ENCODE peak calls at places on chromosomes 6 and 20, in eight cellular contexts. M is GM06990, Q is adrenal gland, O is psoas muscle, I is esophagus muscularis mucosa, F is heart right ventricle, H is hepatocyte, Y is pancreas. R is an unnamed sample.

GRCh38 chr20:35697696-35698297 is 1.4 kb downstream of the NFS1 start:
- DNase-seq in Y (no peak), I (no peak), Q (peak; percentile 50), O (no peak), H (no peak), F (no peak), M (no peak), R (no peak)

GRCh38 chr20:41072099-41072798 is 43.6 kb downstream of the TOP1 start:
- DNase-seq in F (peak; percentile 18), Q (peak; percentile 71), H (peak; percentile 51), I (no peak), Y (peak; percentile 16), M (no peak), O (no peak), R (no peak)

GRCh38 chr20:40814328-40814960 is 125.4 kb upstream of the MAFB start:
- DNase-seq in F (no peak), Q (peak; percentile 27), I (no peak), Y (no peak), O (no peak), M (no peak), H (no peak), R (no peak)

GRCh38 chr20:55893031-55893430 is 112.3 kb downstream of the CBLN4 start:
- DNase-seq in F (no peak), M (no peak), H (no peak), I (no peak), O (no peak), Y (no peak), Q (no peak), R (no peak)

GRCh38 chr6:34897130-34897529 is 8.1 kb downstream of the ANKS1A start:
- DNase-seq in F (no peak), H (no peak), O (no peak), Q (no peak), I (no peak), Y (no peak), M (no peak), R (peak; percentile 52)

GRCh38 chr20:44643596-44644383 is 7.7 kb downstream of the ADA start:
- DNase-seq in Q (peak; percentile 82), F (peak; percentile 81), Y (peak; percentile 31), O (peak; percentile 82), I (no peak), H (peak; percentile 77), M (peak; percentile 37), R (no peak)

GRCh38 chr6:156809446-156810178 is 32.4 kb downstream of the ARID1B start:
- DNase-seq in I (no peak), H (no peak), O (no peak), M (no peak), F (no peak), Q (no peak), Y (no peak), R (no peak)

GRCh38 chr6:127547909-127548649 is 28.9 kb upstream of the C6orf58 start:
- DNase-seq in I (no peak), M (no peak), Q (no peak), Y (no peak), F (no peak), O (no peak), H (no peak), R (no peak)

GRCh38 chr20:61345656-61346055 is 93.6 kb downstream of the CDH4 start:
- DNase-seq in H (no peak), F (no peak), M (no peak), O (no peak), Q (no peak), I (no peak), Y (no peak), R (no peak)

GRCh38 chr6:14079971-14080370 is 37.6 kb upstream of the CD83 start:
- DNase-seq in I (no peak), Q (no peak), H (no peak), M (no peak), O (no peak), F (no peak), Y (no peak), R (no peak)

GRCh38 chr20:9829835-9830234 is 9.0 kb downstream of the PAK5 start:
- DNase-seq in O (no peak), Q (no peak), Y (no peak), I (no peak), H (peak; percentile 7), F (no peak), M (no peak), R (no peak)

GRCh38 chr20:45347936-45348809 is at the start of gene SDC4:
- DNase-seq in F (peak; percentile 61), M (peak; percentile 47), H (peak; percentile 87), Q (peak; percentile 83), O (peak; percentile 88), Y (peak; percentile 72), I (no peak), R (peak; percentile 69)

GRCh38 chr6:137767931-137768690 is 98.9 kb upstream of the TNFAIP3 start:
- DNase-seq in M (peak; percentile 44), Q (no peak), Y (no peak), O (no peak), I (peak; percentile 26), H (no peak), F (no peak), R (no peak)

GRCh38 chr6:166653639-166653941 is 26.5 kb upstream of the RPS6KA2 start:
- DNase-seq in I (no peak), F (no peak), O (no peak), Y (no peak), M (no peak), H (no peak), Q (no peak), R (no peak)

GRCh38 chr6:33895296-33895695 is 91.5 kb upstream of the MLN start:
- DNase-seq in H (no peak), I (no peak), M (no peak), O (no peak), F (no peak), Y (no peak), Q (no peak), R (no peak)

DNA sequence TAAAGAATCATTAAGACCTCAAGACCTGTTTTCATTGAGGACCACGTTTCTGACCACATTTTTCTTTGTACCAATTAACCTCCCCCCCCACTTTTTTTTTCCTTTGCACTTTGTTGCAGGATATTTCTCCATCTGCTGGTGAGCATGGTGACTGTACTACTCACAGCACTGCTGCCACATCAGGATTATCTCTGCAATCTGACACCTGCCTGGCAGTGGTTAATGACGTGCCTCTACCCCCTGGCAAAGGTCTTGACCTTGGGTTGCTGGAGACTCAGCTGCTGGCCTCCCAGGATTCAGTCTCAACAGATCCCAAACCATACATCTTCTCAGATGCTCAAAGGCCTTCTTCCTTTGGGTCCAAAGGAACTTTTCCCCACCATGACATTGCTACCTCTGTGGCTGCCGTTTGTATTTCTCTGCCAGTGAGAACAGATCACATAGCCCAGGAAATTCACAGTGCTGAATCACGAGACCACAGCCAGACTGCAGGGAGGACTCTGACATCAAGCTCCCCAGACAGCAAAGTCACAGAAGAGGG is 46.6 kb upstream of the EDN3 start:
- DNase-seq in M (no peak), I (no peak), F (no peak), O (no peak), Y (no peak), H (no peak), Q (no peak), R (no peak)
- H3K27me3 ChIP-seq in M (no peaks in the 10 kb centered on the region), I (peaks cover 5% of the 10 kb centered on the region), F (peaks cover 7% of the 10 kb centered on the region), O (peaks cover 4% of the 10 kb centered on the region), Y (no peaks in the 10 kb centered on the region), H (peaks cover 15% of the 10 kb centered on the region), Q (peaks cover 12% of the 10 kb centered on the region), R (no peaks in the 10 kb centered on the region)

GRCh38 chr6:27281105-27281539 is 31.0 kb downstream of the POM121L2 start:
- DNase-seq in M (no peak), Y (no peak), F (no peak), H (no peak), O (no peak), Q (no peak), I (no peak), R (no peak)
- H3K27me3 ChIP-seq in M (no peaks in the 10 kb centered on the region), Y (peaks cover 13% of the 10 kb centered on the region), F (peaks cover 100% of the 10 kb centered on the region), H (peaks cover under 1% of the 10 kb centered on the region), O (peaks cover 30% of the 10 kb centered on the region), Q (peaks cover 88% of the 10 kb centered on the region), I (peaks cover 56% of the 10 kb centered on the region), R (no peaks in the 10 kb centered on the region)

GRCh38 chr6:139482184-139482751 is 107.8 kb upstream of the CITED2 start:
- DNase-seq in F (no peak), M (no peak), H (no peak), I (no peak), Q (no peak), O (no peak), Y (no peak), R (no peak)
- H3K27me3 ChIP-seq in F (no peaks in the 10 kb centered on the region), M (no peaks in the 10 kb centered on the region), H (no peaks in the 10 kb centered on the region), I (no peaks in the 10 kb centered on the region), Q (no peaks in the 10 kb centered on the region), O (no peaks in the 10 kb centered on the region), Y (no peaks in the 10 kb centered on the region), R (no peaks in the 10 kb centered on the region)

GRCh38 chr6:6843057-6843627 is 254.6 kb downstream of the LY86 start:
- DNase-seq in Y (no peak), H (peak; percentile 70), O (no peak), M (no peak), F (no peak), Q (no peak), I (no peak), R (no peak)
- H3K27me3 ChIP-seq in Y (no peaks in the 10 kb centered on the region), H (no peaks in the 10 kb centered on the region), O (no peaks in the 10 kb centered on the region), M (no peaks in the 10 kb centered on the region), F (no peaks in the 10 kb centered on the region), Q (no peaks in the 10 kb centered on the region), I (no peaks in the 10 kb centered on the region), R (no peaks in the 10 kb centered on the region)

DNA sequence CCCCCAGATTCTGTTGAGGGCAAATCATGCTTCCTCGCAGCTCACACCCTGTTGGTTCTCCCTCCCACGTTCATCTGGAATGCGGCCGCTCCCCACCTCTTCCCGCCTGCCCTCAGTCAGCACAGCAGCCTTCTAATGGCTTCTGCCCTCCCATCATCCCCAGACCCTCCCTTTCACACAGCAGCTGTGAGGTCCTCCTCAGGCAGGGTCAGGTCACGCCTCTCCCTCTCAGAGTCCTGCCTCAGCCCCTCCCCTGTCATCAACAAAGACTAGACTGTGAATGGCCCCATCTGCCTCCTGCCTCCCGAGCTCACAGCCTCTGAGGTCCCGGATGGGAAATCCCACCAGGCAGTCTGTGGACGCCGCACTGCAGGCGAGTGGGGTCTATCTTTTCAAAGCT is 7.9 kb upstream of the BHLHE23 start:
- DNase-seq in M (no peak), Q (no peak), H (peak; percentile 32), F (no peak), I (no peak), O (no peak), Y (no peak), R (no peak)
- H3K27me3 ChIP-seq in M (no peaks in the 10 kb centered on the region), Q (peaks cover 65% of the 10 kb centered on the region), H (peaks cover 50% of the 10 kb centered on the region), F (peaks cover 86% of the 10 kb centered on the region), I (peaks cover 20% of the 10 kb centered on the region), O (peaks cover 35% of the 10 kb centered on the region), Y (no peaks in the 10 kb centered on the region), R (no peaks in the 10 kb centered on the region)

DNA sequence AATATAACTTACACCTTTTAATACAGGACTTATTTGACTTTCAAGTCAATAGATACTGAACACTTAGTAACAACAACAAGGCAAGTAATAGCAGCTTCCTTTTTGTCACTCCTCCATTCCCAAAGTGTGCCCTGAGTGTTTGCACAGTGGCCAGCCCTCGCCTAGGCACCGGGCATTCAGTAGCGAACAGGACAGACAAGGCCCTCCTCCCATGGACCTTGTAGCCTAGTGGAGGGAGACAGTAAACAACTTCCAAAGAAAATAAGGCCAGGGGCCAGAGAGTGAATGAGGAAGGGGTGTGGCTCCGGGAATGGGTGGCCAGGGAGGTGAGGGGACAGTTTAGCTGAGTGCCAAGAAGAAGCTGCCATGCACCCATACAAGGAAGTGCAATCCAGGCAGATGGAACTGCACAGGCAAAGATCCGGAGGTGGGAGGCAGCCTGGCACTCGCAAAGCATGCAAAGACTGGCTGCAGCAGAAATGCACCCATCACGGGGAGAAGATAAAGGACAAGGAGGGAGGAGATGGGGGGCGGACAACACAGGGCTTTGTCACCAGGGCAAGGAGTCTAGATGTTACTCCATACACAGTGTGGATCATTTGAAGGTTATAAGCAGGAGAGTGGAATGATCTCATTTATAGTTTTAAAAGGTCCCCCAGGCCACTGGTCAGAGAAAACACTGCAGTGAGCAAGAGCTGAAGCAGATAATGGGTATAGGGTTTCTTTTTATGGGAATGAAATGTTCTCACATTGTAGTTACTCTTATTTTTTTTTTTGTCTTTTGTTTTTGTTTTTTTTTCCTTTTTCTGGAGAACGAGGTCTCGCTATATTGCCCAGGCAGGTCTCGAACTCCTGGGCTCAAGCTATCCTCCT is 32.2 kb downstream of the ATP9A start:
- DNase-seq in O (no peak), F (no peak), Y (no peak), Q (no peak), H (no peak), M (no peak), I (no peak), R (peak; percentile 69)
- H3K27me3 ChIP-seq in O (no peaks in the 10 kb centered on the region), F (no peaks in the 10 kb centered on the region), Y (no peaks in the 10 kb centered on the region), Q (no peaks in the 10 kb centered on the region), H (no peaks in the 10 kb centered on the region), M (no peaks in the 10 kb centered on the region), I (no peaks in the 10 kb centered on the region), R (no peaks in the 10 kb centered on the region)

R was measured in testis.